ENCODE peak calls at places on chromosome X, in eight cellular contexts. O is heart right ventricle, U is dorsolateral prefrontal cortex, Y is sigmoid colon, T is AG10803, K is lower leg skin, C is A549, S is neural crest cell. N is an unnamed sample.

GRCh38 chrX:13897571-13897970 is 80.7 kb upstream of the GPM6B start:
- DNase-seq in Y (no peak), T (peak; percentile 24), K (no peak), S (no peak), C (no peak), U (no peak), O (no peak), N (no peak)

GRCh38 chrX:137695405-137695804 is 129.5 kb downstream of the ZIC3 start:
- DNase-seq in C (no peak), T (no peak), Y (no peak), K (no peak), O (no peak), S (no peak), U (no peak), N (no peak)

GRCh38 chrX:139750390-139750789 is 42.4 kb upstream of the MCF2 start:
- DNase-seq in C (no peak), K (no peak), O (no peak), T (peak; percentile 70), U (no peak), Y (no peak), S (no peak), N (no peak)

GRCh38 chrX:124280294-124280902 is 52.1 kb upstream of the TEX13D start:
- DNase-seq in U (no peak), T (no peak), C (peak; percentile 0), Y (no peak), O (no peak), S (no peak), K (no peak), N (no peak)

GRCh38 chrX:119709630-119710029 is 16.7 kb upstream of the SEPTIN6 start:
- DNase-seq in U (no peak), C (no peak), S (no peak), Y (no peak), O (no peak), K (no peak), T (no peak), N (no peak)

GRCh38 chrX:38891641-38892413 is 90.6 kb downstream of the MID1IP1 start:
- DNase-seq in C (no peak), K (no peak), T (peak; percentile 15), Y (no peak), S (no peak), O (no peak), U (no peak), N (no peak)

GRCh38 chrX:17547658-17548057 is 172.7 kb downstream of the NHS start:
- DNase-seq in S (no peak), T (peak; percentile 77), C (peak; percentile 80), Y (peak; percentile 78), K (peak; percentile 83), O (peak; percentile 37), U (no peak), N (no peak)

GRCh38 chrX:55996649-55997048 is 235.5 kb upstream of the KLF8 start:
- DNase-seq in C (no peak), Y (no peak), U (no peak), K (no peak), O (no peak), T (no peak), S (no peak), N (no peak)

GRCh38 chrX:46140272-46140671 is 404.9 kb downstream of the ZNF674 start:
- DNase-seq in C (no peak), O (no peak), K (no peak), Y (no peak), S (no peak), U (no peak), T (peak; percentile 3), N (no peak)

GRCh38 chrX:64976673-64977040 is 407 bp upstream of the ZC4H2 start:
- DNase-seq in O (no peak), T (no peak), S (no peak), K (no peak), C (no peak), Y (no peak), U (no peak), N (no peak)

GRCh38 chrX:118350221-118350620 is 4.3 kb downstream of the WDR44 start:
- DNase-seq in K (no peak), O (no peak), Y (no peak), T (peak; percentile 24), U (no peak), S (no peak), C (no peak), N (no peak)

GRCh38 chrX:77275392-77275791 is 171.8 kb upstream of the FGF16 start:
- DNase-seq in U (no peak), Y (no peak), S (no peak), C (no peak), K (no peak), O (no peak), T (no peak), N (no peak)

GRCh38 chrX:10615931-10616780 is 4.2 kb downstream of the MID1 start:
- DNase-seq in Y (peak; percentile 72), U (peak; percentile 24), O (peak; percentile 11), K (no peak), T (peak; percentile 87), S (no peak), C (peak; percentile 73), N (no peak)

GRCh38 chrX:7216981-7217587 is 69.1 kb upstream of the PUDP start:
- DNase-seq in T (no peak), U (no peak), K (no peak), C (no peak), Y (no peak), O (no peak), S (no peak), N (no peak)

GRCh38 chrX:17622331-17622730 is 115.0 kb upstream of the SCML1 start:
- DNase-seq in T (no peak), C (no peak), U (no peak), S (no peak), K (no peak), O (no peak), Y (no peak), N (no peak)

GRCh38 chrX:136268051-136269048 is 17.1 kb upstream of the MAP7D3 start:
- DNase-seq in K (no peak), O (no peak), C (peak; percentile 52), Y (no peak), T (peak; percentile 36), U (peak; percentile 45), S (peak; percentile 41), N (no peak)

GRCh38 chrX:137166591-137166990 is 132.8 kb upstream of the GPR101 start:
- DNase-seq in S (no peak), T (no peak), Y (no peak), K (no peak), C (no peak), O (no peak), U (no peak), N (no peak)

GRCh38 chrX:137896123-137896522 is 330.2 kb downstream of the ZIC3 start:
- DNase-seq in C (no peak), S (no peak), U (no peak), Y (no peak), K (no peak), O (no peak), T (no peak), N (no peak)

DNA sequence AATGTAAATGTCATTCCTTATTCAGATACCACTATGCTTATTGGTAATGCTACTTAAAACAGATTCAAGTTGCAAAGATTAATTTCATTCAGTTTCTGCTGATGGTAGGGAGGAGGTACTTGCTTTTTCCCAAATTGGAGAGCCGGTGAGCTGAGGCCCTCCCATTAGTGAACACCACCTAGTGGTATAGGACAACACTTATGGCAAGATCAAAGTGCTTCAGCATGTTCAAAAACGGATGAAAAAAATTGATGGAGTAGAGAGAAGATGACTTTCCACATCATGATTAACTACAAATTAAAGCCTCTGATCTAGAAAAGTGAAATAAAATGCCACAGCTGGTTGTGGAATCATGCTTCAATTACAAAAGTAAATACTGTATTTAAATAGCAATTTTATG is 112.9 kb downstream of the MBNL3 start:
- DNase-seq in S (no peak), Y (no peak), U (no peak), C (peak; percentile 1), K (no peak), O (no peak), T (no peak), N (no peak)
- TF ChIP-seq CTCF in S (peak; percentile 53), Y (no peak), U (no peak), C (no peak), K (no peak), O (no peak), T (peak; percentile 11), N (no peak)

GRCh38 chrX:105483011-105483410 is 262.5 kb upstream of the TEX13A start:
- DNase-seq in Y (no peak), O (no peak), U (no peak), K (no peak), S (no peak), T (no peak), C (no peak), N (no peak)

DNA sequence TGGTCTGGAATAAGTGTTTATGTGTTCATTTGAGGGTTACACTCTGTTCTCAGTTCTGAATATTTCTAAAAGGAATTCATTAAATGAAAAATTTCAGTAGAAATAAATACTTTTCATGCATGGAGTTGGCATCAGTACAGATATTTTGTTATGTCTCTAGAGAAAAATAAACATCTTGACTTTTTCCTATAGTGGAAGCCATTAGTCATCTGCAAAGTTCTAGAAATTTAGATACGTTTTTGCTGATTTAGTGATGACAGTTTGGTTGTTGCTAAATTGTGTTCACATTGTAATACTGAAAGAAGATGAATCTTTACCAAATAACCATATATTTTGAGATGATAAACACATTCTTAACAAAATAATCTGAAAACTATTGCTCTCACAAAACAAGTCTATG is 268.2 kb upstream of the TEX13A start:
- DNase-seq in C (no peak), K (no peak), U (no peak), O (no peak), Y (no peak), T (no peak), S (no peak), N (no peak)
- TF ChIP-seq CTCF in C (no peak), K (no peak), U (no peak), O (no peak), Y (no peak), T (no peak), S (no peak), N (no peak)

GRCh38 chrX:151722241-151722846 is 6.5 kb downstream of the FATE1 start:
- DNase-seq in S (peak; percentile 40), T (peak; percentile 32), C (peak; percentile 12), Y (peak; percentile 58), K (no peak), U (no peak), O (peak; percentile 40), N (no peak)

GRCh38 chrX:151725338-151725614 is 9.3 kb upstream of the CNGA2 start:
- DNase-seq in U (no peak), C (no peak), O (no peak), T (no peak), Y (no peak), S (no peak), K (peak; percentile 25), N (no peak)

GRCh38 chrX:151724563-151725337 is 8.9 kb downstream of the FATE1 start:
- DNase-seq in S (no peak), T (no peak), K (peak; percentile 74), O (no peak), Y (no peak), C (no peak), U (no peak), N (no peak)

GRCh38 chrX:151726751-151727150 is 7.8 kb upstream of the CNGA2 start:
- DNase-seq in O (no peak), C (no peak), T (no peak), U (no peak), Y (no peak), S (no peak), K (peak; percentile 80), N (no peak)

GRCh38 chrX:151723156-151723760 is 7.4 kb downstream of the FATE1 start:
- DNase-seq in Y (no peak), O (no peak), U (no peak), K (no peak), C (no peak), S (no peak), T (no peak), N (no peak)
- TF ChIP-seq CTCF in Y (no peak), O (no peak), U (no peak), K (no peak), C (no peak), S (no peak), T (no peak), N (no peak)

GRCh38 chrX:43813898-43814297 is 68.4 kb downstream of the MAOB start:
- DNase-seq in U (no peak), T (no peak), O (no peak), Y (no peak), K (no peak), C (peak; percentile 29), S (peak; percentile 1), N (no peak)
- TF ChIP-seq CTCF in U (no peak), T (no peak), O (no peak), Y (no peak), K (no peak), C (no peak), S (peak; percentile 24), N (no peak)

N was measured in activated B cell treated with CpG ODN at 0.5 μM for 24 hours.